ENCODE peak calls at places on chromosomes 3 and 15, in ten cellular contexts. H is activated CD8-positive, alpha-beta T cell treated with anti-CD3 and anti-CD28 coated beads for 36 hours; V is thoracic aorta; T is AG10803; X is sigmoid colon; M is GM12878; G is Panc1; E is neural progenitor cell; S is neural crest cell; J is coronary artery. R is an unnamed sample.

GRCh38 chr3:28299705-28300104 is 48.8 kb upstream of the ZCWPW2 start:
- DNase-seq in H (no peak), V (no peak), T (no peak), X (no peak), M (no peak), G (no peak), E (no peak), S (no peak), J (no peak), R (no peak)

GRCh38 chr15:47516576-47517371 is 200.5 kb upstream of the SEMA6D start:
- DNase-seq in H (no peak), V (no peak), T (peak), X (no peak), M (no peak), G (no peak), E (no peak), S (no peak), J (no peak), R (no peak)

GRCh38 chr3:151769175-151769574 is 35.4 kb downstream of the AADACL2 start:
- DNase-seq in H (no peak), V (no peak), T (no peak), X (no peak), M (no peak), G (no peak), E (no peak), S (no peak), J (no peak), R (no peak)

GRCh38 chr15:91049378-91050127 is 27.2 kb upstream of the VPS33B start:
- DNase-seq in H (peak), V (peak), T (peak), X (peak), M (peak), G (peak), E (peak), S (peak), J (no peak), R (no peak)

GRCh38 chr3:177337548-177338331 is 140.5 kb upstream of the TBL1XR1 start:
- DNase-seq in H (peak), V (no peak), T (peak), X (no peak), M (peak), G (no peak), E (no peak), S (no peak), J (no peak), R (no peak)

GRCh38 chr3:172516318-172517214 is 6.7 kb downstream of the TNFSF10 start:
- DNase-seq in H (peak), V (no peak), T (peak), X (peak), M (no peak), G (peak), E (no peak), S (no peak), J (peak), R (peak)

GRCh38 chr3:45104715-45105711 is 41.2 kb downstream of the CDCP1 start:
- DNase-seq in H (peak), V (no peak), T (peak), X (no peak), M (no peak), G (no peak), E (no peak), S (no peak), J (no peak), R (peak)

GRCh38 chr3:151918253-151919029 is 45.0 kb downstream of the SUCNR1 start:
- DNase-seq in H (no peak), V (no peak), T (peak), X (no peak), M (peak), G (peak), E (peak), S (no peak), J (no peak), R (peak)

GRCh38 chr3:57752307-57752706 is 3.8 kb upstream of the SLMAP start:
- DNase-seq in H (no peak), V (no peak), T (no peak), X (no peak), M (no peak), G (peak), E (no peak), S (no peak), J (no peak), R (no peak)

GRCh38 chr3:99883138-99883461 is 65.4 kb downstream of the CMSS1 start:
- DNase-seq in H (no peak), V (no peak), T (no peak), X (no peak), M (no peak), G (no peak), E (no peak), S (no peak), J (no peak), R (no peak)

GRCh38 chr15:33131880-33132279 is 62.6 kb downstream of the FMN1 start:
- DNase-seq in H (no peak), V (no peak), T (peak), X (no peak), M (no peak), G (no peak), E (no peak), S (no peak), J (no peak), R (no peak)

GRCh38 chr15:62933388-62933787 is 109.2 kb upstream of the TPM1 start:
- DNase-seq in H (no peak), V (no peak), T (no peak), X (no peak), M (no peak), G (no peak), E (no peak), S (no peak), J (no peak), R (no peak)

GRCh38 chr3:51994530-51994929 is 1.2 kb downstream of the RPL29 start:
- DNase-seq in H (no peak), V (no peak), T (no peak), X (no peak), M (no peak), G (no peak), E (no peak), S (no peak), J (no peak), R (no peak)

GRCh38 chr15:74626752-74627692 is 11.4 kb downstream of the CLK3 start:
- DNase-seq in H (no peak), V (no peak), T (no peak), X (no peak), M (peak), G (no peak), E (no peak), S (no peak), J (no peak), R (no peak)

GRCh38 chr3:42501681-42502428 is 588 bp upstream of the VIPR1 start:
- DNase-seq in H (peak), V (no peak), T (no peak), X (peak), M (no peak), G (no peak), E (peak), S (peak), J (peak), R (peak)

GRCh38 chr3:194971965-194972364 is 286.3 kb downstream of the FAM43A start:
- DNase-seq in H (no peak), V (no peak), T (no peak), X (no peak), M (no peak), G (no peak), E (no peak), S (no peak), J (no peak), R (no peak)

GRCh38 chr15:67945951-67946700 is 106.3 kb upstream of the RNU6-1 start:
- DNase-seq in H (peak), V (no peak), T (peak), X (no peak), M (no peak), G (no peak), E (peak), S (peak), J (no peak), R (no peak)

GRCh38 chr3:98750520-98750919 is 12.6 kb upstream of the ST3GAL6 start:
- DNase-seq in H (no peak), V (no peak), T (no peak), X (no peak), M (no peak), G (no peak), E (no peak), S (no peak), J (no peak), R (no peak)

GRCh38 chr3:69740103-69741021 is 1.1 kb downstream of the MITF start:
- DNase-seq in H (no peak), V (no peak), T (no peak), X (peak), M (no peak), G (no peak), E (peak), S (no peak), J (no peak), R (peak)

GRCh38 chr3:115052906-115053305 is 94.2 kb downstream of the ZBTB20 start:
- DNase-seq in H (no peak), V (no peak), T (no peak), X (no peak), M (no peak), G (no peak), E (no peak), S (no peak), J (no peak), R (no peak)

GRCh38 chr3:139389552-139390368 is at the start of gene COPB2:
- DNase-seq in H (peak), V (peak), T (peak), X (peak), M (peak), G (peak), E (peak), S (peak), J (peak), R (peak)

GRCh38 chr15:59918994-59919951 is 84.8 kb upstream of the FOXB1 start:
- DNase-seq in H (peak), V (no peak), T (peak), X (no peak), M (peak), G (peak), E (no peak), S (no peak), J (no peak), R (no peak)

GRCh38 chr3:70614111-70614510 is 301.7 kb upstream of the MDFIC2 start:
- DNase-seq in H (no peak), V (no peak), T (no peak), X (no peak), M (no peak), G (no peak), E (no peak), S (no peak), J (no peak), R (no peak)

GRCh38 chr3:78506581-78507195 is 1261.1 kb downstream of the ROBO1 start:
- DNase-seq in H (no peak), V (no peak), T (no peak), X (no peak), M (no peak), G (no peak), E (no peak), S (no peak), J (no peak), R (no peak)

GRCh38 chr3:45332493-45332892 is 55.9 kb upstream of the LARS2 start:
- DNase-seq in H (no peak), V (no peak), T (no peak), X (no peak), M (no peak), G (no peak), E (no peak), S (no peak), J (no peak), R (no peak)

GRCh38 chr15:88654430-88655102 is 15.8 kb downstream of the ISG20 start:
- DNase-seq in H (no peak), V (no peak), T (no peak), X (peak), M (no peak), G (no peak), E (no peak), S (no peak), J (peak), R (no peak)

GRCh38 chr3:15936347-15936746 is 138.6 kb upstream of the ANKRD28 start:
- DNase-seq in H (no peak), V (no peak), T (peak), X (no peak), M (no peak), G (no peak), E (no peak), S (no peak), J (no peak), R (no peak)

GRCh38 chr3:55873523-55874254 is 386.6 kb upstream of the WNT5A start:
- DNase-seq in H (no peak), V (no peak), T (no peak), X (no peak), M (no peak), G (peak), E (no peak), S (no peak), J (no peak), R (no peak)

GRCh38 chr3:126392246-126392645 is 2.5 kb upstream of the CFAP100 start:
- DNase-seq in H (no peak), V (no peak), T (no peak), X (peak), M (no peak), G (no peak), E (no peak), S (no peak), J (no peak), R (no peak)

GRCh38 chr3:168029705-168030104 is 66.0 kb downstream of the GOLIM4 start:
- DNase-seq in H (no peak), V (no peak), T (no peak), X (no peak), M (no peak), G (no peak), E (peak), S (no peak), J (no peak), R (no peak)

GRCh38 chr15:46080018-46080417 is 445.2 kb downstream of the SQOR start:
- DNase-seq in H (no peak), V (no peak), T (peak), X (no peak), M (no peak), G (no peak), E (peak), S (peak), J (no peak), R (no peak)

GRCh38 chr3:149473314-149473990 is 1.0 kb upstream of the TM4SF4 start:
- DNase-seq in H (no peak), V (peak), T (peak), X (no peak), M (no peak), G (peak), E (no peak), S (no peak), J (peak), R (peak)

GRCh38 chr3:176814252-176814651 is 383.0 kb downstream of the TBL1XR1 start:
- DNase-seq in H (peak), V (no peak), T (peak), X (peak), M (no peak), G (peak), E (peak), S (peak), J (no peak), R (no peak)

GRCh38 chr15:31499953-31500808 is 173.5 kb downstream of the KLF13 start:
- DNase-seq in H (no peak), V (no peak), T (no peak), X (no peak), M (no peak), G (no peak), E (peak), S (no peak), J (peak), R (no peak)

GRCh38 chr15:31498756-31499155 is 172.1 kb downstream of the KLF13 start:
- DNase-seq in H (no peak), V (no peak), T (no peak), X (no peak), M (no peak), G (no peak), E (no peak), S (no peak), J (no peak), R (no peak)

GRCh38 chr15:31497838-31498237 is 171.2 kb downstream of the KLF13 start:
- DNase-seq in H (no peak), V (no peak), T (no peak), X (no peak), M (no peak), G (no peak), E (no peak), S (no peak), J (no peak), R (no peak)

GRCh38 chr15:31499236-31499952 is 172.8 kb downstream of the KLF13 start:
- DNase-seq in H (no peak), V (no peak), T (no peak), X (no peak), M (no peak), G (no peak), E (no peak), S (no peak), J (peak), R (no peak)

DNA sequence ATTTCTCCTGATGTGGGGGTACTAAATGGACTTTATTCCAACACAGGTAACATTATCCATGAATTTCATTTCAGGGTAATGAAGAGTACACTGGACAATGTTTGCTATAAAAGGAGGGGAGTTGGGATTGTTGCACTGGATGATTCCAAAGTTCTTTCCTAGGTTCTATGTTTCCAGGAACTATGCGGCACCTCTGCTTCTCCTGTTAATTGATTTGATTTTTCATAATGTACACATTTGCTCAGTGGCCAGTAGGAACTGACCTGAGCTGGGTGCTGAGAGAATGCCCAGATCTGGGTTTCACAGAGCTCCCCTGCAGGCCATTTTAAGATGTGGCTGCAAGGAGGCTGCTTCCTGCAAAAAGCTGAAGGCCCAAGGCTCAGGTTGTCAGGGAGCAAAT is 171.7 kb downstream of the KLF13 start:
- DNase-seq in H (no peak), V (no peak), T (no peak), X (no peak), M (no peak), G (no peak), E (no peak), S (no peak), J (no peak), R (no peak)
- TF ChIP-seq CTCF in H (no peak), V (no peak), T (no peak), X (no peak), M (no peak), G (no peak), E (no peak), S (no peak), J (no peak), R (no peak)

GRCh38 chr15:51917493-51917892 is 54.1 kb downstream of the LEO1 start:
- DNase-seq in H (peak), V (no peak), T (no peak), X (no peak), M (no peak), G (no peak), E (peak), S (no peak), J (no peak), R (no peak)
- TF ChIP-seq CTCF in H (peak), V (no peak), T (peak), X (no peak), M (peak), G (peak), E (peak), S (peak), J (no peak), R (no peak)

GRCh38 chr15:27912283-27912682 is 186.8 kb downstream of the OCA2 start:
- DNase-seq in H (no peak), V (no peak), T (no peak), X (no peak), M (no peak), G (no peak), E (no peak), S (no peak), J (no peak), R (no peak)
- TF ChIP-seq CTCF in H (no peak), V (no peak), T (no peak), X (no peak), M (no peak), G (no peak), E (peak), S (peak), J (no peak), R (no peak)

GRCh38 chr3:106773795-106774194 is 603.4 kb upstream of the CCDC54 start:
- DNase-seq in H (no peak), V (no peak), T (no peak), X (no peak), M (no peak), G (no peak), E (no peak), S (no peak), J (no peak), R (no peak)
- TF ChIP-seq CTCF in H (no peak), V (no peak), T (no peak), X (no peak), M (no peak), G (no peak), E (no peak), S (no peak), J (no peak), R (no peak)